ENCODE peak calls at places on chromosomes 1 and 21, in ten cellular contexts. M is upper lobe of right lung, J is sigmoid colon, G is heart left ventricle, R is mucosa of descending colon, Y is tibial nerve, W is upper lobe of left lung, C is GM23338, V is uterus, H is body of pancreas. D is an unnamed sample.

GRCh38 chr1:34162852-34163766 is 1.9 kb downstream of the CSMD2 start:
- DNase-seq in V (no peak), W (peak; percentile 76), R (peak; percentile 37), J (peak; percentile 79), H (peak; percentile 80), C (peak; percentile 94), Y (peak; percentile 30), G (peak; percentile 66), M (peak; percentile 89), D (peak; percentile 65)

GRCh38 chr1:159826436-159827101 is at the start of gene SLAMF8:
- DNase-seq in J (no peak), W (peak; percentile 76), M (peak; percentile 74), Y (no peak), V (no peak), G (peak; percentile 45), C (no peak), R (peak; percentile 62), H (peak; percentile 25), D (peak; percentile 68)

GRCh38 chr21:45843426-45843825 is 138.1 kb upstream of the COL6A1 start:
- DNase-seq in W (no peak), G (no peak), M (no peak), H (no peak), V (no peak), R (no peak), C (no peak), J (no peak), Y (no peak), D (no peak)

GRCh38 chr1:202349263-202349928 is 897 bp downstream of the PPP1R12B start:
- DNase-seq in Y (no peak), C (no peak), V (no peak), M (no peak), G (no peak), H (peak; percentile 8), J (no peak), W (no peak), R (no peak), D (no peak)

GRCh38 chr1:229563241-229563640 is 4.7 kb upstream of the ABCB10 start:
- DNase-seq in R (no peak), V (no peak), G (no peak), H (no peak), M (no peak), W (peak; percentile 36), J (no peak), C (peak; percentile 43), Y (no peak), D (no peak)

GRCh38 chr1:114152211-114153050 is 1.2 kb downstream of the SYT6 start:
- DNase-seq in R (peak; percentile 23), G (peak; percentile 48), H (peak; percentile 67), C (peak; percentile 61), Y (no peak), J (peak; percentile 75), W (peak; percentile 42), M (peak; percentile 78), V (no peak), D (no peak)

GRCh38 chr1:3011631-3012510 is 9.4 kb upstream of the ACTRT2 start:
- DNase-seq in J (peak; percentile 53), V (no peak), C (no peak), M (peak; percentile 46), Y (no peak), H (peak; percentile 13), R (no peak), W (peak; percentile 15), G (no peak), D (no peak)

GRCh38 chr1:162144268-162144667 is 74.8 kb downstream of the NOS1AP start:
- DNase-seq in Y (no peak), J (no peak), W (no peak), V (no peak), H (no peak), R (no peak), M (no peak), C (no peak), G (no peak), D (no peak)

GRCh38 chr1:82778612-82779011 is 977.9 kb downstream of the ADGRL2 start:
- DNase-seq in Y (no peak), R (peak; percentile 1), H (no peak), C (peak; percentile 66), G (no peak), J (no peak), W (no peak), M (no peak), V (no peak), D (no peak)

GRCh38 chr1:145985502-145986439 is 10.6 kb downstream of the TXNIP start:
- DNase-seq in Y (no peak), M (peak; percentile 80), V (peak; percentile 77), R (no peak), H (peak; percentile 58), J (peak; percentile 87), W (peak; percentile 71), C (peak; percentile 39), G (peak; percentile 70), D (no peak)

GRCh38 chr1:180268556-180269044 is 38.5 kb downstream of the LHX4 start:
- DNase-seq in W (no peak), R (no peak), Y (no peak), V (no peak), H (no peak), G (no peak), M (no peak), C (peak; percentile 57), J (no peak), D (peak; percentile 18)

GRCh38 chr1:145720878-145721671 is 1.8 kb downstream of the CD160 start:
- DNase-seq in M (peak; percentile 83), J (peak; percentile 83), R (peak; percentile 70), W (peak; percentile 70), V (peak; percentile 58), H (peak; percentile 77), G (peak; percentile 68), C (peak; percentile 86), Y (peak; percentile 50), D (peak; percentile 71)

DNA sequence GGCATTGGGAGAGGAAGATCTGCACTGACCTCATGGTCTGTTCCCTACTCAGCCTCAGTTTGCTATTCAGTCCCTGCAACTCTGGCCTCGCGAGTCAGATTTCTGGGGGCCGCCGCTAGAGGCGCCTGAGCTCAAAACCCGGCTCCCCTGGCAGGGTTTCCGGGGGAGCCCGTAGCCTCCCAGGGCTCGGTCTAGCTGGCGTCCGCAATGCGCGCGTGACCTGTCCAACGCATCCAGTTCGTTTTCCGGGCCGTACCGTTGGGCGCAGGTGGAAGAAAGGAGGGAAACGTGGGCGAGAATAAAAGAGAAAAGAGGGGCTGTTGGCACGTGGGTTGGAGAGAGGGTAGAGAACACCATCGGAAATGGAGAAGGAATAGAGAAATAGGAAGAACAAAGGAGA is at the start of gene ADAM30:
- DNase-seq in H (no peak), R (no peak), J (no peak), Y (no peak), C (peak; percentile 64), V (no peak), M (no peak), W (no peak), G (no peak), D (no peak)
- TF ChIP-seq CTCF in H (no peak), R (no peak), J (no peak), Y (no peak), C (peak; percentile 57), V (no peak), M (no peak), W (no peak), G (no peak), D (no peak)

GRCh38 chr1:19477284-19478240 is 7.8 kb downstream of the CAPZB start:
- DNase-seq in H (no peak), Y (no peak), M (no peak), V (no peak), R (peak; percentile 48), W (peak; percentile 51), J (no peak), G (peak; percentile 47), C (no peak), D (peak; percentile 75)
- H3K4me1 ChIP-seq in H (peaks cover 45% of the 10 kb centered on the region), Y (no peaks in the 10 kb centered on the region), M (peaks cover 77% of the 10 kb centered on the region), V (peaks cover 13% of the 10 kb centered on the region), R (peaks cover 58% of the 10 kb centered on the region), W (peaks cover 71% of the 10 kb centered on the region), J (no peaks in the 10 kb centered on the region), G (peaks cover 87% of the 10 kb centered on the region), C (peaks cover 47% of the 10 kb centered on the region), D (no peaks in the 10 kb centered on the region)

GRCh38 chr1:152108899-152109222 is 6.4 kb downstream of the TCHH start:
- DNase-seq in V (no peak), Y (no peak), J (no peak), C (peak; percentile 76), H (no peak), W (no peak), M (no peak), G (no peak), R (peak; percentile 1), D (no peak)
- H3K4me3 ChIP-seq in V (no peak overlapping the region), Y (no peak overlapping the region), J (no peak overlapping the region), C (peak overlapping the region; percentile 59), H (no peak overlapping the region), W (no peak overlapping the region), M (peak overlapping the region; percentile 30), G (no peak overlapping the region), R (no peak overlapping the region), D (no peak overlapping the region)

GRCh38 chr21:36584980-36585940 is 105.3 kb upstream of the CLDN14 start:
- DNase-seq in J (no peak), Y (no peak), C (peak; percentile 33), M (no peak), W (no peak), H (no peak), G (no peak), R (no peak), V (no peak), D (no peak)
- TF ChIP-seq CTCF in J (no peak), Y (no peak), C (peak; percentile 48), M (no peak), W (no peak), H (no peak), G (no peak), R (no peak), V (no peak), D (no peak)

D was measured in right atrium auricular region.